ENCODE peak calls at places on chromosomes 11 and 22, in seven cellular contexts. R is lung, K is transverse colon, C is MM.1S, W is A549, S is hepatocyte, Y is heart left ventricle. X is an unnamed sample.

GRCh38 chr11:9069861-9070470 is 21.4 kb downstream of the SCUBE2 start:
- DNase-seq in R (no peak), K (no peak), C (no peak), W (no peak), S (no peak), Y (no peak), X (no peak)

GRCh38 chr11:45802531-45803317 is 2.2 kb upstream of the SLC35C1 start:
- DNase-seq in R (no peak), K (no peak), C (no peak), W (no peak), S (no peak), Y (no peak), X (no peak)

GRCh38 chr11:36493332-36493731 is 16.7 kb downstream of the TRAF6 start:
- DNase-seq in R (no peak), K (no peak), C (no peak), W (no peak), S (no peak), Y (no peak), X (no peak)

GRCh38 chr11:44939673-44940072 is 11.0 kb downstream of the TP53I11 start:
- DNase-seq in R (no peak), K (no peak), C (no peak), W (no peak), S (no peak), Y (no peak), X (no peak)

GRCh38 chr11:110249066-110249465 is 47.3 kb downstream of the RDX start:
- DNase-seq in R (no peak), K (no peak), C (no peak), W (no peak), S (no peak), Y (no peak), X (no peak)

GRCh38 chr22:35312198-35313059 is 12.7 kb downstream of the TOM1 start:
- DNase-seq in R (no peak), K (peak; percentile 67), C (peak; percentile 23), W (no peak), S (peak; percentile 83), Y (peak; percentile 63), X (no peak)

GRCh38 chr11:1305558-1306056 is 3.8 kb downstream of the TOLLIP start:
- DNase-seq in R (no peak), K (no peak), C (no peak), W (no peak), S (peak; percentile 41), Y (no peak), X (no peak)

GRCh38 chr11:111829185-111829968 is 42.0 kb downstream of the ALG9 start:
- DNase-seq in R (no peak), K (no peak), C (no peak), W (no peak), S (no peak), Y (no peak), X (no peak)

GRCh38 chr22:42419328-42419881 is 12.8 kb downstream of the NFAM1 start:
- DNase-seq in R (no peak), K (no peak), C (peak; percentile 26), W (no peak), S (no peak), Y (no peak), X (no peak)

GRCh38 chr11:14499178-14499559 is 442 bp downstream of the COPB1 start:
- DNase-seq in R (peak; percentile 34), K (peak; percentile 53), C (no peak), W (peak; percentile 19), S (peak; percentile 34), Y (no peak), X (no peak)

GRCh38 chr11:117877120-117877784 is 794 bp upstream of the FXYD6 start:
- DNase-seq in R (no peak), K (no peak), C (no peak), W (no peak), S (no peak), Y (no peak), X (no peak)

GRCh38 chr22:19152942-19153883 is 3.1 kb upstream of the GSC2 start:
- DNase-seq in R (no peak), K (no peak), C (no peak), W (no peak), S (peak; percentile 2), Y (no peak), X (no peak)

GRCh38 chr22:44394246-44395115 is 81.7 kb upstream of the SHISAL1 start:
- DNase-seq in R (no peak), K (no peak), C (no peak), W (no peak), S (no peak), Y (peak; percentile 17), X (no peak)

GRCh38 chr11:44779736-44780520 is 53.2 kb downstream of the TSPAN18 start:
- DNase-seq in R (no peak), K (no peak), C (no peak), W (no peak), S (no peak), Y (no peak), X (no peak)

GRCh38 chr11:63165710-63166310 is 21.8 kb upstream of the SLC22A24 start:
- DNase-seq in R (no peak), K (no peak), C (no peak), W (no peak), S (no peak), Y (no peak), X (no peak)

GRCh38 chr22:37781434-37782059 is 26.2 kb upstream of the GCAT start:
- DNase-seq in R (no peak), K (no peak), C (no peak), W (peak; percentile 47), S (no peak), Y (no peak), X (no peak)
- TF ChIP-seq CTCF in R (no peak), K (no peak), C (no peak), W (peak; percentile 7), S (peak; percentile 11), Y (no peak), X (no peak)

DNA sequence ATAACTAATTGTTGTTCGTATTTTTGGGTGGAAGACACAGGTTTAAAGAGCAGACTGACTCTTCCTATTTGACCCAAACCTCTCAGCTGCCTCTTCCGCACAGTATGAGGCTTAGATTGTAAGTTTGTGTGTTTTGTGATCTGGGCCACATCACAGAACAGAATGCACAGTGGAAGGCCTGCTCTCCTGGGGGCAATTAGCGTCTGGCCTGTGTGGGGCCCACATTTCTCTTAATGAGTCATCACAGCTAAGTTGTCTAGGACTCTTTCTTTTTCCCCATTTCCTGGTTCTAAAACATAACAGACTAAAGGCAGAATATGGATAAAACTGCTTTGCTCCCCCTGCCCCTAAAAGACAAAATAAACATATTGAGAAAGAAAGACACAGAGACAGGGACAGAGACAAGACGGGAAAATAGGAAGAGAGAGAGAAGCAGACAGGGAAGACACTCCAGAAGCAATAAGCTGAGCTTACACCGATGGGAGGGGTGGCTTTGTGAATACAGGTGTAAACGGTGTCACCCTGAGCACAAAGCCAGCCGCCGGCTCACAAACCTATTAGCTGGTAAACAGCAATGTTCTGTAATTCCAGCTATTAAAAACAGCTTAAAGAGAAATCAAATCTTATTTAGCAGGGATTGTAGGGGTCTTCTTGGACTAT is 127.4 kb upstream of the OPCML start:
- DNase-seq in R (no peak), K (no peak), C (no peak), W (no peak), S (peak; percentile 42), Y (no peak), X (no peak)
- TF ChIP-seq CTCF in R (no peak), K (no peak), C (no peak), W (no peak), S (no peak), Y (no peak), X (no peak)

GRCh38 chr11:131064373-131064991 is 148.2 kb upstream of the SNX19 start:
- DNase-seq in R (peak; percentile 46), K (peak; percentile 25), C (peak; percentile 48), W (peak; percentile 52), S (peak; percentile 80), Y (peak; percentile 48), X (no peak)
- TF ChIP-seq CTCF in R (peak; percentile 6), K (peak; percentile 68), C (peak; percentile 94), W (peak; percentile 72), S (peak; percentile 94), Y (peak; percentile 71), X (no peak)

DNA sequence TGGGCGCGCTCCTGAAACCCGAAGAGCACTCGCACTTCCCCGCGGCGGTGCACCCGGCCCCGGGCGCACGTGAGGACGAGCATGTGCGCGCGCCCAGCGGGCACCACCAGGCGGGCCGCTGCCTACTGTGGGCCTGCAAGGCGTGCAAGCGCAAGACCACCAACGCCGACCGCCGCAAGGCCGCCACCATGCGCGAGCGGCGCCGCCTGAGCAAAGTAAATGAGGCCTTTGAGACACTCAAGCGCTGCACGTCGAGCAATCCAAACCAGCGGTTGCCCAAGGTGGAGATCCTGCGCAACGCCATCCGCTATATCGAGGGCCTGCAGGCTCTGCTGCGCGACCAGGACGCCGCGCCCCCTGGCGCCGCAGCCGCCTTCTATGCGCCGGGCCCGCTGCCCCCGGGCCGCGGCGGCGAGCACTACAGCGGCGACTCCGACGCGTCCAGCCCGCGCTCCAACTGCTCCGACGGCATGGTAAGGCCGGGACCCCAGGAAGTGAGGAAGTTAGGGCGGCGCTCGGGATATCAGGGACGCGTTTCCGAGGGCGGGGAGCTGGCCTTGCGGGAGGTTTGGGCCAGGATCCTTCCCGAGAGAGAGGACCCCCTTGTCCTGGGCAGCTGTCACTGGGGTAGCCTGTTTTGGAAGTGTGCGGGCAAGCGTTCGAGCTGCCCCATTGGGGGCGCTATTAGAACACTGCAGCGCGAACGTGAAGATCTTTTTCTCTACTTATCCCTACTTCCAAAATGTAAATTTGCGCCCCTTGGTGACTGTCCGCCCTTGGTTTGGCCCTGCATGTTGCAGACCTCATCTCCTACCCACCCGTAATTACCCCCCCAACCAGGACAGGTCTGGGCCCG is 797 bp downstream of the MYOD1 start:
- DNase-seq in R (no peak), K (no peak), C (no peak), W (peak; percentile 34), S (peak; percentile 46), Y (no peak), X (no peak)
- TF ChIP-seq CTCF in R (no peak), K (no peak), C (no peak), W (peak; percentile 12), S (peak; percentile 12), Y (peak; percentile 10), X (no peak)

GRCh38 chr11:13465909-13466371 is 2.9 kb upstream of the BTBD10 start:
- DNase-seq in R (no peak), K (no peak), C (peak; percentile 34), W (peak; percentile 54), S (peak; percentile 38), Y (no peak), X (no peak)
- TF ChIP-seq CTCF in R (peak; percentile 38), K (peak; percentile 61), C (peak; percentile 66), W (peak; percentile 74), S (peak; percentile 64), Y (peak; percentile 64), X (peak; percentile 56)

GRCh38 chr11:76564400-76564799 is 106.1 kb downstream of the LRRC32 start:
- DNase-seq in R (no peak), K (no peak), C (no peak), W (no peak), S (no peak), Y (no peak), X (no peak)
- TF ChIP-seq CTCF in R (no peak), K (peak; percentile 12), C (no peak), W (no peak), S (no peak), Y (no peak), X (no peak)

DNA sequence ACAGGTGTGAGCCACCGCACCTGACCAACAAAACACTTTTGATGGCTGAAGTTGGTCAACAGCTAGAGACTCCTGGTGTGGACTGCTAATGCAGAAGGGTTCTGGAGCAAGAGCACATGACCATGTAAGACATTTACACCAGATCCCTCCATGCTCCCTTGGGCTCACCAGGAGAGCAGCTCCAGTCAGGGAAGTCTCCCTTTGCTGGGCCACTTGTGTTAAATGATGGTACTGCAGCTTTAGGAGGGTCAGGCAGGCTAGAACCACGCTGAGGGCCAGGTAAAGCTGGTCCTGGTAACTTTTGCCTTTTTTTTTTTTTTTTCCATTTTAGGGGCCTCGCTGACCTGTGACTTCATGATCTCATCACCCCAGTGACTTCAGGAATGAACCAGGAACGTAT is 146.4 kb downstream of the FBXO7 start:
- DNase-seq in R (no peak), K (no peak), C (no peak), W (peak; percentile 21), S (no peak), Y (no peak), X (no peak)
- TF ChIP-seq CTCF in R (no peak), K (no peak), C (no peak), W (no peak), S (no peak), Y (no peak), X (no peak)

X was measured in natural killer cell.